ENCODE peak calls at places on chromosomes 1 and 21, in four cellular contexts. D is mammary epithelial cell, L is brain microvascular endothelial cell, G is T-helper 2 cell. H is an unnamed sample.

GRCh38 chr1:94384485-94385353 is 33.5 kb upstream of the ABCD3 start:
- DNase-seq in L (no peak), D (no peak), G (no peak), H (no peak)

GRCh38 chr1:236394905-236395779 is 1.1 kb downstream of the EDARADD start:
- DNase-seq in G (peak), L (no peak), D (peak), H (no peak)

GRCh38 chr1:151157067-151157531 is 650 bp downstream of the TNFAIP8L2 start:
- DNase-seq in G (peak), L (no peak), D (no peak), H (no peak)

GRCh38 chr1:9689971-9690381 is 38.4 kb downstream of the PIK3CD start:
- DNase-seq in L (no peak), G (no peak), D (no peak), H (no peak)

GRCh38 chr1:11628767-11629166 is 25.5 kb downstream of the FBXO2 start:
- DNase-seq in G (no peak), D (no peak), L (no peak), H (no peak)

GRCh38 chr1:16628361-16629111 is 15.2 kb upstream of the NBPF1 start:
- DNase-seq in G (no peak), D (no peak), L (no peak), H (no peak)

GRCh38 chr1:72284398-72285073 is 2.2 kb upstream of the NEGR1 start:
- DNase-seq in G (no peak), D (peak), L (peak), H (peak)

GRCh38 chr1:51345300-51345687 is 14.9 kb upstream of the TTC39A start:
- DNase-seq in D (no peak), L (no peak), G (no peak), H (no peak)

GRCh38 chr1:221394011-221394544 is 347.8 kb downstream of the DUSP10 start:
- DNase-seq in G (no peak), L (peak), D (no peak), H (peak)

GRCh38 chr21:37627074-37627473 is 260.5 kb downstream of the DYRK1A start:
- DNase-seq in L (no peak), D (no peak), G (no peak), H (no peak)

GRCh38 chr1:113811353-113811887 is 856 bp downstream of the RSBN1 start:
- DNase-seq in D (peak), L (no peak), G (no peak), H (no peak)

H was measured in HFFc6.